ENCODE peak calls at places on chromosomes 7 and 10, in five cellular contexts. One of them, this sample, is unnamed.

GRCh38 chr7:138167869-138168296 is 91.6 kb downstream of the AKR1D1 start:
- DNase-seq in HepG2: no peak
- DNase-seq in aorta: no peak
- DNase-seq in PC-9: no peak
- DNase-seq in neuronal stem cell: no peak
- DNase-seq in this sample: no peak

GRCh38 chr10:32149257-32149955 is 93.2 kb upstream of the KIF5B start:
- DNase-seq in aorta: peak; percentile 79
- DNase-seq in PC-9: peak; percentile 60
- DNase-seq in neuronal stem cell: no peak
- DNase-seq in HepG2: no peak
- DNase-seq in this sample: no peak

GRCh38 chr7:131489881-131490280 is 66.5 kb downstream of the PODXL start:
- DNase-seq in aorta: no peak
- DNase-seq in neuronal stem cell: no peak
- DNase-seq in HepG2: no peak
- DNase-seq in PC-9: no peak
- DNase-seq in this sample: no peak

GRCh38 chr7:36796850-36797618 is 72.7 kb upstream of the AOAH start:
- DNase-seq in PC-9: no peak
- DNase-seq in aorta: no peak
- DNase-seq in HepG2: peak; percentile 28
- DNase-seq in neuronal stem cell: no peak
- DNase-seq in this sample: no peak

GRCh38 chr10:113169853-113170455 is 219.9 kb downstream of the TCF7L2 start:
- DNase-seq in HepG2: no peak
- DNase-seq in PC-9: no peak
- DNase-seq in neuronal stem cell: no peak
- DNase-seq in aorta: no peak
- DNase-seq in this sample: no peak

GRCh38 chr10:132810807-132811700 is 25.1 kb upstream of the NKX6-2 start:
- DNase-seq in PC-9: no peak
- DNase-seq in neuronal stem cell: no peak
- DNase-seq in HepG2: no peak
- DNase-seq in aorta: peak; percentile 46
- DNase-seq in this sample: no peak

GRCh38 chr7:137695942-137696341 is 150.8 kb downstream of the DGKI start:
- DNase-seq in neuronal stem cell: no peak
- DNase-seq in aorta: no peak
- DNase-seq in PC-9: no peak
- DNase-seq in HepG2: peak; percentile 93
- DNase-seq in this sample: no peak

GRCh38 chr10:116947838-116948529 is 57.0 kb downstream of the SHTN1 start:
- DNase-seq in aorta: no peak
- DNase-seq in neuronal stem cell: peak; percentile 21
- DNase-seq in HepG2: peak; percentile 54
- DNase-seq in PC-9: peak; percentile 80
- DNase-seq in this sample: no peak

GRCh38 chr10:24784923-24785322 is 61.2 kb upstream of the ARHGAP21 start:
- DNase-seq in HepG2: no peak
- DNase-seq in aorta: no peak
- DNase-seq in PC-9: no peak
- DNase-seq in neuronal stem cell: no peak
- DNase-seq in this sample: no peak

GRCh38 chr10:15817407-15818046 is 42.8 kb downstream of the MINDY3 start:
- DNase-seq in aorta: no peak
- DNase-seq in PC-9: no peak
- DNase-seq in neuronal stem cell: no peak
- DNase-seq in HepG2: peak; percentile 42
- DNase-seq in this sample: no peak

GRCh38 chr7:77833136-77833535 is 34.6 kb downstream of the PHTF2 start:
- DNase-seq in PC-9: no peak
- DNase-seq in neuronal stem cell: no peak
- DNase-seq in aorta: no peak
- DNase-seq in HepG2: no peak
- DNase-seq in this sample: no peak

GRCh38 chr10:111211241-111211640 is 134.4 kb downstream of the ADRA2A start:
- DNase-seq in PC-9: no peak
- DNase-seq in aorta: no peak
- DNase-seq in neuronal stem cell: no peak
- DNase-seq in HepG2: no peak
- DNase-seq in this sample: no peak

GRCh38 chr10:126185666-126186447 is 202.4 kb downstream of the ADAM12 start:
- DNase-seq in neuronal stem cell: no peak
- DNase-seq in aorta: no peak
- DNase-seq in HepG2: no peak
- DNase-seq in PC-9: no peak
- DNase-seq in this sample: no peak

GRCh38 chr7:80129785-80130184 is 4.8 kb upstream of the GNAI1 start:
- DNase-seq in PC-9: no peak
- DNase-seq in neuronal stem cell: no peak
- DNase-seq in HepG2: no peak
- DNase-seq in aorta: no peak
- DNase-seq in this sample: no peak

GRCh38 chr7:158030071-158030470 is 557.6 kb downstream of the PTPRN2 start:
- DNase-seq in aorta: no peak
- DNase-seq in PC-9: no peak
- DNase-seq in neuronal stem cell: no peak
- DNase-seq in HepG2: no peak
- DNase-seq in this sample: peak; percentile 42

GRCh38 chr7:51123322-51124021 is 193.1 kb downstream of the COBL start:
- DNase-seq in neuronal stem cell: no peak
- DNase-seq in aorta: peak; percentile 53
- DNase-seq in PC-9: peak; percentile 99
- DNase-seq in HepG2: no peak
- DNase-seq in this sample: no peak

GRCh38 chr7:15839415-15840100 is 153.1 kb upstream of the MEOX2 start:
- DNase-seq in aorta: peak; percentile 67
- DNase-seq in HepG2: no peak
- DNase-seq in neuronal stem cell: peak; percentile 38
- DNase-seq in PC-9: peak; percentile 10
- DNase-seq in this sample: no peak

GRCh38 chr7:1947586-1948217 is 277.6 kb downstream of the ELFN1 start:
- DNase-seq in neuronal stem cell: no peak
- DNase-seq in PC-9: no peak
- DNase-seq in aorta: peak; percentile 29
- DNase-seq in HepG2: no peak
- DNase-seq in this sample: no peak

GRCh38 chr7:1944619-1945210 is 274.6 kb downstream of the ELFN1 start:
- DNase-seq in HepG2: no peak
- DNase-seq in PC-9: no peak
- DNase-seq in neuronal stem cell: no peak
- DNase-seq in aorta: peak; percentile 46
- DNase-seq in this sample: no peak

GRCh38 chr7:1946461-1947450 is 276.7 kb downstream of the ELFN1 start:
- DNase-seq in neuronal stem cell: no peak
- DNase-seq in HepG2: no peak
- DNase-seq in aorta: peak; percentile 44
- DNase-seq in PC-9: no peak
- DNase-seq in this sample: no peak

GRCh38 chr7:1945558-1945957 is 275.5 kb downstream of the ELFN1 start:
- DNase-seq in PC-9: no peak
- DNase-seq in HepG2: no peak
- DNase-seq in neuronal stem cell: no peak
- DNase-seq in aorta: peak; percentile 35
- DNase-seq in this sample: no peak

DNA sequence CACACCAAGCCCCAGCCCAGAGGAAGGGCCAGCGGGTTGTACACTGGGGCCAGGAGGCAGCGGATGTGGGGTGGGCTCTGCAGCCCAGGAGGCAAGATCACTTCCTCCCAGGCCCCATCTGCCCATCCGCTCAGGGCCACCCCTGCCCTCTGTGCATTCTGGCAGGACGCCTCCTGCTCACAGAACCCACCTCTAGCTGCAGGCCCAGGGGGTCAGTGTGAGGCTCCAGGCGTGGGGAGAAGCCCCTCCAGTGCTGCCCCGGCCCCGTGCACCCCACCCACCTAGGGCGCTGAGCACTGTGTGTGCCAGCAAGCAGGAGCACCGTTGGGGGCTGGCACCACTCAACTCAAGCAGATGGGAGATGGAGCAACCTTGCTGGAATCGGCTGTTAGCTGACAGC is 275.9 kb downstream of the ELFN1 start:
- DNase-seq in HepG2: no peak
- DNase-seq in aorta: peak; percentile 23
- DNase-seq in PC-9: no peak
- DNase-seq in neuronal stem cell: no peak
- DNase-seq in this sample: no peak
- H3K27ac ChIP-seq in HepG2: no peak overlapping the region
- H3K27ac ChIP-seq in aorta: no peak overlapping the region
- H3K27ac ChIP-seq in PC-9: no peak overlapping the region
- H3K27ac ChIP-seq in neuronal stem cell: no peak overlapping the region
- H3K27ac ChIP-seq in this sample: no peak overlapping the region

DNA sequence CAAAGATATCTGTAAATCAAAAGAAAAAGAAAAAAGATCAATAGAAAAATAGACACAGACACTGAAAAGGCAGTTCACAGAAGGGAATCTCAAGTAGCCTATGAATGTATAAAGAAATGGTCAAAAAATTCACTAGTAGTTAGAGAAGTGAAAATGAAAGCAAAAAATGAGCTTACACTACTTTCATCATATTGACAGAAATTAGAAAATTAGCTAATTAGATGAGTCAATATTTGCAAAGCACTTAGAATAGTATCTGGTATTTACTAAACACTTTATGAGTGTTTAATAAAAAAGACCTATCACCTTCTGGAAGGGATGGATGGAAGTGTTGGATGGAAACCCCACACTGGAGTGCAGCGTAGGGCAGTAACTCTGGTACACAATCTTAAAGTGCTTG is 1.7 kb upstream of the CFAP58 start:
- DNase-seq in neuronal stem cell: no peak
- DNase-seq in PC-9: no peak
- DNase-seq in aorta: no peak
- DNase-seq in HepG2: no peak
- DNase-seq in this sample: no peak
- H3K4me3 ChIP-seq in neuronal stem cell: no peak overlapping the region
- H3K4me3 ChIP-seq in PC-9: no peak overlapping the region
- H3K4me3 ChIP-seq in aorta: no peak overlapping the region
- H3K4me3 ChIP-seq in HepG2: no peak overlapping the region
- H3K4me3 ChIP-seq in this sample: peak overlapping the region; percentile 6

GRCh38 chr10:16945566-16945965 is 128.3 kb upstream of the RSU1 start:
- DNase-seq in PC-9: no peak
- DNase-seq in HepG2: no peak
- DNase-seq in neuronal stem cell: no peak
- DNase-seq in aorta: no peak
- DNase-seq in this sample: no peak
- H3K27ac ChIP-seq in PC-9: no peak overlapping the region
- H3K27ac ChIP-seq in HepG2: no peak overlapping the region
- H3K27ac ChIP-seq in neuronal stem cell: no peak overlapping the region
- H3K27ac ChIP-seq in aorta: peak overlapping the region; percentile 68
- H3K27ac ChIP-seq in this sample: no peak overlapping the region

DNA sequence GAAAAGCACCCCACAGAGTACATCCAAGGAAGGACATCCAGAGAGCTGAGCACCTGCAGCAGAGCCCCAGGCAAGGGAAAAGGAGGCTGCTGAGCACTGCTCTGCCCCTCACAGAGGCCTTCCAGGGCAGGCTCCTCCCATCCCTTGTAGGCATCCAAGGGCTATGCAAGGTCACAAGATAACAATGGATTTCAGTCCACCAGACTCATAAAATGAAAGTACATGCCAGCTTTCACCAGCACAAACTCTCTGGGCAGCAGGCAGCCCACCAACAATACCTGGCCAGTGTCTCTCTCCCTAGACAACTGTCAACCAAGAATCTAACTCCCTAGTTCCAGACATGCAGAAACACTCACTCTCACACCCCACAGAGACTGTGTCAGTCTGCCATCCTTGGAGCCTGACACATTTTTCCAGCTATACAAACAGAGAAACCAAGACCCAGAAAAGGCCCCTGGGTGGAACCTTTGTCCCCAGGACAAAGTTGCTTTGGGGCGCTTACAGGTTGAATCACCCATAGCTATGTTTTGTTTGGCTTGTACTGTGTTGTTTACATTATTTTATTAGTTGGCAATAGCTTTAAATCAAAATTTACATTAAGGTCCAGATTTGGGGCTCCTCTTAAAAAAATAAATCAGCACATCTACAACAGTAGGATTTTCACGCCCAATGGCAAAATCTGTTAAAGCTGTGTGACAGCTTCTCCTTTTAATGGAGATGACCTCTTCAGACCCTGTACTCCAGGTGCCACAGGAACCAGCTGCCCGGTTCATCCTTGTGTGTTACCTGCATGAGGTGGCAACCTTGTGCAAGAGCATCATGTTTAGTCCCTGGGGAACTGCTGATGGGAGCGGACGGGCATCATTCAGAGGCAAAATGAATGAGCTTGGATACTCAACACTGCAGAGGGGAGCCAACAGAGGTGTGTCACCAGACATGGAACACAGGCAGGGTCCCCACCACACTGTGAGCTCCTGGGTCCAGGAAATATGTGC is 5.2 kb downstream of the GRID1 start:
- DNase-seq in HepG2: no peak
- DNase-seq in aorta: peak; percentile 18
- DNase-seq in neuronal stem cell: no peak
- DNase-seq in PC-9: no peak
- DNase-seq in this sample: peak; percentile 34
- H3K4me3 ChIP-seq in HepG2: no peak overlapping the region
- H3K4me3 ChIP-seq in aorta: no peak overlapping the region
- H3K4me3 ChIP-seq in neuronal stem cell: no peak overlapping the region
- H3K4me3 ChIP-seq in PC-9: no peak overlapping the region
- H3K4me3 ChIP-seq in this sample: no peak overlapping the region